ENCODE peak calls at places on chromosomes 11 and 22, in five cellular contexts. U, T, N, Z and L are unnamed samples.

GRCh38 chr11:128496249-128496648 is 91.1 kb downstream of the ETS1 start:
- DNase-seq in N (no peak), T (no peak), U (no peak), Z (no peak), L (no peak)

GRCh38 chr11:10638285-10638684 is 55.3 kb downstream of the IRAG1 start:
- DNase-seq in U (no peak), Z (no peak), N (no peak), T (peak), L (no peak)

GRCh38 chr11:65710424-65710823 is 1.6 kb upstream of the KAT5 start:
- DNase-seq in T (no peak), U (no peak), Z (no peak), N (no peak), L (no peak)

GRCh38 chr11:45146072-45147016 is at the start of gene PRDM11:
- DNase-seq in T (peak), Z (peak), U (no peak), N (peak), L (peak)

GRCh38 chr11:67365756-67366384 is 7.5 kb downstream of the CLCF1 start:
- DNase-seq in Z (no peak), U (no peak), N (no peak), T (no peak), L (no peak)

GRCh38 chr22:20117656-20118571 is 888 bp upstream of the TRMT2A start:
- DNase-seq in Z (peak), U (no peak), N (no peak), T (peak), L (peak)

GRCh38 chr22:11066458-11067285 is 4461.3 kb upstream of the OR11H1 start:
- DNase-seq in Z (no peak), T (no peak), N (no peak), U (no peak), L (no peak)

GRCh38 chr22:41517172-41518047 is 26.9 kb downstream of the POLR3H start:
- DNase-seq in U (no peak), N (peak), Z (no peak), T (peak), L (peak)

GRCh38 chr22:27632451-27633295 is 168.9 kb downstream of the MN1 start:
- DNase-seq in U (no peak), Z (no peak), N (no peak), T (no peak), L (peak)

GRCh38 chr11:117910941-117911630 is 18.1 kb downstream of the TMPRSS13 start:
- DNase-seq in Z (no peak), T (no peak), U (no peak), N (no peak), L (no peak)